ENCODE peak calls at places on chromosomes 2 and 18, in five cellular contexts. J is lower lobe of right lung, Z is mammary epithelial cell, T is fibroblast of mammary gland, Y is GM23338. F is an unnamed sample.

GRCh38 chr2:28411956-28412609 is 19.4 kb downstream of the FOSL2 start:
- DNase-seq in Z (no peak), T (no peak), J (no peak), Y (no peak), F (no peak)

GRCh38 chr2:28437142-28437835 is 44.6 kb downstream of the FOSL2 start:
- DNase-seq in J (peak), Y (no peak), T (no peak), Z (peak), F (peak)

GRCh38 chr2:238891667-238892500 is 44.0 kb downstream of the TWIST2 start:
- DNase-seq in Y (no peak), Z (no peak), T (no peak), J (no peak), F (no peak)

GRCh38 chr18:74654637-74655036 is 57.0 kb downstream of the ZNF407 start:
- DNase-seq in J (no peak), Y (no peak), T (peak), Z (no peak), F (no peak)

GRCh38 chr2:38528008-38528442 is 74.7 kb downstream of the HNRNPLL start:
- DNase-seq in J (no peak), T (peak), Y (peak), Z (peak), F (peak)

GRCh38 chr18:76386886-76387285 is 108.2 kb downstream of the ZNF516 start:
- DNase-seq in T (no peak), J (no peak), Z (no peak), Y (no peak), F (no peak)

GRCh38 chr2:98508690-98509054 is 64.0 kb downstream of the INPP4A start:
- DNase-seq in T (peak), Y (no peak), Z (peak), J (peak), F (peak)

GRCh38 chr2:61632276-61633169 is 94.4 kb upstream of the XPO1 start:
- DNase-seq in T (no peak), J (no peak), Y (no peak), Z (no peak), F (peak)

GRCh38 chr18:57859314-57859713 is 56.2 kb upstream of the ATP8B1 start:
- DNase-seq in Y (peak), T (peak), J (no peak), Z (peak), F (peak)

GRCh38 chr2:237581751-237582746 is 8.5 kb downstream of the RAB17 start:
- DNase-seq in T (peak), J (peak), Z (no peak), Y (no peak), F (peak)

GRCh38 chr2:149451417-149452165 is 121.2 kb downstream of the LYPD6 start:
- DNase-seq in Z (no peak), T (no peak), Y (no peak), J (no peak), F (no peak)

DNA sequence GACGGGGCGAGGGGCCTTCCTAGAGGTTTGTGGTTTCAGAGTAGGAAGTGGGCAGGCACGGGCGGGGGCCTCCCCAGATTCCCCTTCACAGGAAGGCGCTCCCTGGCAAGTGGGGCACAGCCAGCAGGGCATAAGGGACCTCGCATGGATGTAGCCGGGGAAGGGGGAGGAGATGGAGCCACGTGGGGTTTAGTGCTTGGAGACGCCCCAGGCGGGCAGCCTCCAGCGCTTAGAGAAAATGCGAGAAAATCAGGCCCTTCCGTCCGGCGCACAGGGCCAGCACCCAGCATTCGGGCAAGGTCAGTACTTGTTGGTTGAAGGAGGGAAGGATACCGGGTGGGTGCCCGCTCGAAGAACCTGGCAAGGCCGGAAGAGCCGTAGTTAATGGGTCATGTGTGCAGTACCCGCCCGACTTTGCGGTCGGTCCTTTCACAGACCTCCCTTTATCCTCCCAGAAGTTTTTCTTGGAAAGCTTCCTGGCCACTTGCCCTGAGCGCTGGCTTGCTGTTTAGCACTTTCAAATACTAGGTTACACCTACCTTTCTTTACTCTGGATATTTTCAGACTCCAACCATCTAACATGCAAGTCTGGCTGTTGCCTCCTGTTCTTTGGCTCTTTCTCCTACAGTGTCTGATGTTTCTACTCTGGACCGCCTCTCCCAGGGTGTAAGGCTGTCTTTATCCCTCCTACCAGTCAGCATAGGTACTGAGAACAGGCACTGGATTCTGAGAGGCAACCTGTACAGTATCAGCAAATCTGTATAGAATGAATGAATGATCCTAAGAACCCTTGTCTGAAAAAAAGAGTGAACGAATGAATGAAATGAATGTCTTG is 78.1 kb downstream of the CIB4 start:
- DNase-seq in Y (peak), T (peak), Z (peak), J (no peak), F (peak)
- H3K4me3 ChIP-seq in Y (peak), T (no peak), Z (peak), J (peak), F (peak)

DNA sequence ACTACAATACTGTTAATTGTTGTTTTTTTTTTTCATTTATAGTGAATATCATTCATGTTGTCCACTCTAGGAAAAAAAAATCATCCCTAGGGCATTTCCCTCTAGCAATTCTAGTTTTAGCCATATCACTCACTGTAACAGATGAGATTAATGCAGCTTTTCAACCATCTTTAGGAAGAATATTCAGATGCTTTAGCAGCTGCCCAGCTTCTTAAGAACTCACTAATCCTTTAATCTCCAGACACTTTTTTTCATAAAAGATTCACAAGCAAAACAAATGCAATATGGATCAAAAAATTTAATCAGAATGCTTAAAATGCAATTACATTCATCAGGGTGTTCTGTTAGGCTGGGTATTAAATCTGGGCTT is 692.6 kb downstream of the ERBB4 start:
- DNase-seq in T (no peak), J (no peak), Z (no peak), Y (no peak), F (no peak)
- TF ChIP-seq CTCF in T (no peak), J (no peak), Z (no peak), Y (no peak), F (no peak)

GRCh38 chr2:144597894-144598593 is 78.1 kb upstream of the ZEB2 start:
- DNase-seq in J (no peak), Y (no peak), Z (no peak), T (no peak), F (no peak)

GRCh38 chr2:144598906-144599305 is 79.0 kb upstream of the ZEB2 start:
- DNase-seq in Z (no peak), T (no peak), J (no peak), Y (no peak), F (no peak)

GRCh38 chr2:144595279-144595678 is 75.4 kb upstream of the ZEB2 start:
- DNase-seq in Y (no peak), Z (no peak), T (no peak), J (no peak), F (no peak)

GRCh38 chr2:144595686-144596073 is 75.8 kb upstream of the ZEB2 start:
- DNase-seq in J (no peak), Z (no peak), T (no peak), Y (no peak), F (no peak)

GRCh38 chr2:144596074-144596871 is 76.4 kb upstream of the ZEB2 start:
- DNase-seq in T (peak), J (no peak), Y (peak), Z (peak), F (peak)
- H3K4me3 ChIP-seq in T (no peak), J (peak), Y (no peak), Z (no peak), F (no peak)

DNA sequence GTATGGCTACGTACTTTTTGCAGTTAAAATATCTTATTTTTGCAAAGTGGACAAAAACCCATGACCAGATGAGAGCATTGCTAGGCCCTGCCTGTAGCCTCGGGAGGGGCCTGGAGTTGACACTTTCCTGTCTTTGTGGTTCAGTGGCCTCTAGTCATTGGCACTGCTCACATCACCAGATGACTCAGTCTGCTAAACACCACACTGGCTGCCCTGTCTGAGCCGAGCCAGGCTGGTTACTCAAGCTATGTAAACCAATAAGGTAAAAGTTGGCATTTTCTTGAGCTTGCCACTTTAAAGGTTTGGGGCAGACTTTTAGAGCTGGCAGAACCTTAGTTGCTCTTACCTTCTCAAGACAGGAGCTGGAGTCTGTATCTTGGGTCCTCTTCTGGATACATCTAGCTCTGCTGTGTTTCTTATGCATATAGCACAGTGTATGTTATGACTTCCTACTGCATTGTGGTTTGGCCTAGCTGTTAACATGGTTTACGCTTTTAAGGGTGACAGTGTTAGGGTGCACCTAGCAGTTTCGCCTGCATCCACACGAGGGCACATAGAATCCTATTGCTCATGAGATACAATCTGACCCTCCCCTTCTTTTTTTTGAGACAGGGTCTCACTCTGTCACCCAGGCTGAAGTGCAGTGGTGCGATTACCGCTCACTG is 76.4 kb downstream of the AP1S3 start:
- DNase-seq in T (peak), J (no peak), Z (peak), Y (peak), F (peak)
- TF ChIP-seq CTCF in T (no peak), J (no peak), Z (peak), Y (peak), F (peak)

F was measured in bronchial epithelial cell.